ENCODE peak calls at places on chromosomes 3 and 15, in seven cellular contexts. G is A549, X is GM12878, W is K562, Q is HCT116, H is SK-N-SH, Y is HepG2. N is an unnamed sample. For H3K9me3, the result is how much of the 10 kb centered on the place peaks cover.

GRCh38 chr3:184168363-184169120 is 6.1 kb upstream of the AP2M1 start:
- DNase-seq in G (no peak), Q (no peak), H (no peak), Y (no peak), W (no peak), X (no peak), N (no peak)

GRCh38 chr3:65902304-65902793 is 136.4 kb downstream of the MAGI1 start:
- DNase-seq in Y (no peak), X (no peak), G (no peak), Q (no peak), H (no peak), W (no peak), N (no peak)

GRCh38 chr3:124178531-124178930 is 186.6 kb upstream of the ROPN1 start:
- DNase-seq in X (no peak), W (no peak), Q (no peak), G (no peak), Y (no peak), H (no peak), N (no peak)

GRCh38 chr3:23702198-23702597 is 103.6 kb upstream of the UBE2E1 start:
- DNase-seq in Q (no peak), G (peak), W (no peak), X (no peak), H (no peak), Y (no peak), N (no peak)

GRCh38 chr3:52289338-52289746 is 1.7 kb downstream of the GLYCTK start:
- DNase-seq in H (no peak), G (no peak), X (no peak), Y (no peak), W (no peak), Q (no peak), N (no peak)

GRCh38 chr3:60610441-60611112 is 640.7 kb downstream of the FHIT start:
- DNase-seq in X (no peak), H (no peak), W (no peak), Y (no peak), Q (no peak), G (no peak), N (no peak)

GRCh38 chr15:36591534-36592411 is 12.3 kb downstream of the CDIN1 start:
- DNase-seq in Q (no peak), G (peak), H (no peak), Y (no peak), X (no peak), W (no peak), N (no peak)

GRCh38 chr3:45218578-45219390 is 7.3 kb downstream of the TMEM158 start:
- DNase-seq in G (no peak), H (no peak), Y (no peak), X (no peak), Q (no peak), W (no peak), N (no peak)

GRCh38 chr3:14576163-14576562 is 36.0 kb upstream of the GRIP2 start:
- DNase-seq in H (no peak), X (no peak), G (no peak), Y (no peak), W (no peak), Q (no peak), N (no peak)

GRCh38 chr3:124772081-124772831 is 42.0 kb downstream of the UMPS start:
- DNase-seq in X (no peak), H (peak), W (peak), Y (no peak), G (peak), Q (no peak), N (no peak)

GRCh38 chr3:100647673-100648072 is 38.3 kb downstream of the ADGRG7 start:
- DNase-seq in X (no peak), Y (no peak), H (no peak), W (no peak), G (no peak), Q (no peak), N (no peak)

GRCh38 chr3:181133832-181134231 is 144.3 kb upstream of the DNAJC19 start:
- DNase-seq in X (no peak), H (no peak), W (no peak), G (no peak), Q (no peak), Y (no peak), N (no peak)

GRCh38 chr3:73401616-73402265 is 223.0 kb downstream of the PDZRN3 start:
- DNase-seq in G (no peak), W (no peak), Q (no peak), H (no peak), X (no peak), Y (no peak), N (no peak)

GRCh38 chr3:78918361-78919020 is 849.3 kb downstream of the ROBO1 start:
- DNase-seq in Y (no peak), Q (no peak), W (no peak), G (no peak), H (no peak), X (peak), N (no peak)

GRCh38 chr3:46921041-46921440 is 43.5 kb downstream of the PTH1R start:
- DNase-seq in H (no peak), X (no peak), Y (no peak), Q (no peak), G (no peak), W (no peak), N (no peak)

GRCh38 chr3:188750625-188751024 is 421.1 kb upstream of the TPRG1 start:
- DNase-seq in W (no peak), Y (no peak), H (no peak), Q (no peak), X (no peak), G (no peak), N (no peak)

GRCh38 chr15:28191832-28192231 is 92.7 kb upstream of the OCA2 start:
- DNase-seq in X (no peak), H (peak), Q (no peak), W (no peak), G (peak), Y (no peak), N (no peak)

GRCh38 chr15:51443282-51443914 is 101.9 kb downstream of the GLDN start:
- DNase-seq in Q (no peak), G (no peak), Y (no peak), X (no peak), W (no peak), H (no peak), N (no peak)

GRCh38 chr15:99738047-99738847 is 5.0 kb upstream of the LYSMD4 start:
- DNase-seq in H (no peak), W (no peak), X (no peak), Y (peak), Q (no peak), G (no peak), N (no peak)

GRCh38 chr3:120560304-120561250 is 35.6 kb upstream of the NDUFB4 start:
- DNase-seq in H (no peak), Q (no peak), Y (no peak), W (no peak), X (no peak), G (no peak), N (no peak)

GRCh38 chr3:112134335-112135124 is 1.5 kb upstream of the GCSAM start:
- DNase-seq in Y (no peak), H (peak), X (no peak), Q (no peak), W (no peak), G (no peak), N (no peak)

GRCh38 chr3:177220136-177220974 is 23.1 kb upstream of the TBL1XR1 start:
- DNase-seq in Y (no peak), G (no peak), X (no peak), W (no peak), H (no peak), Q (no peak), N (no peak)

GRCh38 chr3:15324335-15324734 is 8.1 kb downstream of the SH3BP5 start:
- DNase-seq in G (no peak), W (no peak), Y (no peak), H (no peak), X (no peak), Q (no peak), N (no peak)

GRCh38 chr3:32076566-32076965 is 29.9 kb upstream of the GPD1L start:
- DNase-seq in H (no peak), Q (no peak), G (no peak), X (no peak), W (peak), Y (no peak), N (no peak)

GRCh38 chr3:120101624-120102023 is 7.4 kb upstream of the GSK3B start:
- DNase-seq in H (no peak), Q (no peak), W (no peak), Y (no peak), G (no peak), X (no peak), N (no peak)

GRCh38 chr3:132837615-132838014 is 115.4 kb upstream of the NPHP3 start:
- DNase-seq in Y (no peak), Q (no peak), W (no peak), H (no peak), G (no peak), X (no peak), N (no peak)

DNA sequence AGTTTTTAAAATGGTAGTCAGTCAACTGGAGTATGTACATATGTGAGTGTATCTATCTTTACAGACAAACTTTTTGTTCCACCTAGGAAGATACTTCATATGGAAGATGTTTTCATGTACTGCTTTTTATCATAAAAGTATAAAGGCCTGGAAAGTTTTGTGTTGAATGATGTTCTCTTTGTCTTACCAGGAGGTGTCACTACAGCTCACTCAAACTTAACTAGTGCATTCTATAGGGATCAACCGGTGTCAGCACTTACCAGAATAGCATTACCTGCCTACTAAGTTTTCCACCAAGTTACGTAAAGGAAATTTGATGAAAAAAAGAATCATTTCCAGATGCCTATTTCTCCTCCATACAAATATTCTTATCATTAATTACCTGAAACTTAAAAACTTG is 522.6 kb upstream of the SEMA6D start:
- DNase-seq in H (peak), W (no peak), X (no peak), Q (no peak), G (peak), Y (peak), N (peak)
- H3K9me3 ChIP-seq in H (under half), W (under half), X (under half), Q (under half), G (under half), Y (under half), N (under half)

GRCh38 chr15:66430627-66431026 is 43.9 kb downstream of the MAP2K1 start:
- DNase-seq in H (no peak), G (no peak), X (no peak), Y (no peak), Q (no peak), W (no peak), N (no peak)

GRCh38 chr15:66429117-66429516 is 42.4 kb downstream of the MAP2K1 start:
- DNase-seq in Y (no peak), H (no peak), X (no peak), G (no peak), Q (no peak), W (no peak), N (no peak)

GRCh38 chr15:66433726-66434125 is 47.0 kb downstream of the MAP2K1 start:
- DNase-seq in H (no peak), G (no peak), W (no peak), X (no peak), Q (no peak), Y (no peak), N (no peak)
- TF ChIP-seq REST in H (no peak), G (no peak), W (no peak), X (no peak), Q (no peak), Y (no peak), N (no peak)

GRCh38 chr15:25065876-25066275 is 111.1 kb downstream of the SNRPN start:
- DNase-seq in H (no peak), Y (no peak), X (no peak), Q (no peak), W (no peak), G (no peak), N (no peak)
- H3K9me3 ChIP-seq in H (under half), Y (half or more), X (half or more), Q (half or more), W (under half), G (half or more), N (half or more)

GRCh38 chr15:94229591-94230365 is 1.6 kb upstream of the MCTP2 start:
- DNase-seq in Q (no peak), G (no peak), W (no peak), Y (no peak), X (peak), H (no peak), N (no peak)
- TF ChIP-seq REST in Q (no peak), G (no peak), W (no peak), Y (no peak), X (no peak), H (no peak), N (no peak)

GRCh38 chr3:195410546-195410945 is 32.3 kb downstream of the ACAP2 start:
- DNase-seq in G (no peak), W (no peak), Y (no peak), Q (no peak), X (no peak), H (no peak), N (no peak)

GRCh38 chr3:195407511-195408409 is 35.1 kb downstream of the ACAP2 start:
- DNase-seq in Q (no peak), X (no peak), G (no peak), W (no peak), H (no peak), Y (no peak), N (no peak)

GRCh38 chr3:195416795-195417194 is 26.0 kb downstream of the ACAP2 start:
- DNase-seq in X (no peak), Y (no peak), W (no peak), G (no peak), Q (no peak), H (no peak), N (no peak)

GRCh38 chr3:195411831-195412230 is 31.0 kb downstream of the ACAP2 start:
- DNase-seq in Q (no peak), Y (no peak), H (no peak), W (no peak), G (no peak), X (no peak), N (no peak)
- H3K9me3 ChIP-seq in Q (under half), Y (under half), H (under half), W (under half), G (under half), X (under half), N (under half)

DNA sequence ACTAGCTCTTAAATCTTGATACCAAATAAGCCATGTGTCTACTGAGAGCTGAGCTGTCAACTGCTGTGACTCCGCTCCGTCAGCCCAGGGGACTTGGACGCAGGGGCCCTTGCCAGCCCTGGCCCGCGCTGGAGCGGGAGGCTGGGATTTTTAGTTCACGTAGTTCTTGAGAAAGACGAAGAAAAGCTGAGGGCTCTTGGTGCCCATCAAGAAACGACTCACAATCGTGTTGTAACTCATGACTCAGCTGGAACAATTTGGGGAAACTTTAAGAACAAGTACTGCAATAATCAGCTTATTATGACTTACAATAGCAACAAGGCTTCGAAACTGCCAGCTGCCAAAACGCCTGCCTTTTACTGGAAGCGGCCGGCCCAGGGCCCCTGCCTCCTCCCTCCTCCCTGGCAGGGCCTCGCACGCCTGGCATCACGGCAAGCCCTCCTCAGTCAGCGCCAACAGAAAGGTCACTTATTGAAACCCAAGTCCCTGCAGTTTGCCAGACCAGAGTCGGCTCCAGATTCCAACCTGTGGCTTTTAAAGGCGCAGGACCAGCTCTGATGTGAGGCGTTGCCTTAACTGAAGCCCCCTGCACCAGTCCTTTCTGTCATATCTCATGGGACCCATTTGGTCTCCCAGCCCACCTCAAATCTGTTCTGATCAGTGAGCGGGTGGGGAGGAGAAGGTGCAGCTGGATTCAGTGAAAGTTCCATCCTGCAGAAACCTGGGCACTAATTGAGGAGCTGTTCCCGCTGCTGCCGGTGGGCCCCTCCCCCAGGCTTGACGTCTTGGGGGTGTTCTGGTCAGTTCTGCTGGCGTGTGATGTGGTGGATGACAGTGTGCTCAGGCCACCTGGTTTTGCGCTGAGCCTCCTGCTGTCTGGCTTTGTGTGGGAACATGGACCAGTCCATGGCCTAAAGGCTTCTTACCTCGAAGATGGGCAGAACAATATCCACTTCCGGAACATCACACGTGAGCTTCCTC is 60.1 kb downstream of the RGMA start:
- DNase-seq in H (no peak), Q (no peak), G (no peak), X (no peak), Y (no peak), W (no peak), N (no peak)
- TF ChIP-seq REST in H (no peak), Q (no peak), G (no peak), X (no peak), Y (no peak), W (no peak), N (no peak)

DNA sequence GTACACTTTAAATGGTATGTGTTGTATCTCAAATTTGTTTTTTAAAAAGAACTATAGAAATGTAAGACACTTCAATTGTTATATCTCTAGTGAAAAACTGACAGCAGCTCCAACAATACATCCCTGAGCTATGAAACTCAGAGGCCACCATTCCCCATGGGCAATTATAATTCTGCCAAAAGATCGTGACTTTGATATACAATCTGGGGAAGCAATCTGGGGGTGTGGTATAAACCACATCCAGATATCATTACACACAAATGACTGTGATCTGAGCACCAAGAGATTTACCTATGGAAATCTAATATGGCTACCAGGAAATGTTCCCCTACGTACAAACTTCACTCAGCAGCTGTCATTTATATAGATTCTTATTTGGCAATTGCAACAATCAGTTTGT is 110.3 kb downstream of the FRMD5 start:
- DNase-seq in G (no peak), H (no peak), Y (no peak), W (no peak), X (no peak), Q (no peak), N (no peak)
- H3K9me3 ChIP-seq in G (under half), H (under half), Y (under half), W (under half), X (under half), Q (under half), N (under half)

N was measured in Panc1.